ENCODE peak calls at places on chromosomes 12 and 14, in eight cellular contexts. W, S, F, Q, T, P, R and V are unnamed samples.

GRCh38 chr12:3724096-3724805 is 28.7 kb downstream of the CRACR2A start:
- DNase-seq in P (no peak), R (no peak), S (no peak), Q (no peak), T (no peak), W (no peak), F (no peak), V (peak)

GRCh38 chr12:106581543-106582263 is 1.1 kb upstream of the RFX4 start:
- DNase-seq in T (no peak), F (no peak), P (no peak), W (no peak), R (peak), Q (peak), S (no peak), V (no peak)

GRCh38 chr14:31307198-31307597 is 99.6 kb upstream of the HECTD1 start:
- DNase-seq in R (no peak), P (no peak), S (no peak), Q (no peak), F (no peak), W (no peak), T (no peak), V (no peak)

GRCh38 chr12:95143784-95144205 is 70.4 kb upstream of the NR2C1 start:
- DNase-seq in R (no peak), P (no peak), Q (no peak), W (peak), T (no peak), S (peak), F (no peak), V (no peak)

GRCh38 chr12:51823875-51824565 is 24.5 kb downstream of the FIGNL2 start:
- DNase-seq in Q (peak), R (peak), W (peak), S (peak), T (no peak), P (no peak), F (no peak), V (no peak)

GRCh38 chr12:46378530-46378929 is 6.0 kb upstream of the SLC38A2 start:
- DNase-seq in S (no peak), P (no peak), R (no peak), W (no peak), T (no peak), F (no peak), Q (no peak), V (no peak)

GRCh38 chr14:100532916-100533630 is 54.1 kb downstream of the BEGAIN start:
- DNase-seq in P (no peak), F (peak), Q (no peak), W (peak), T (peak), R (peak), S (peak), V (peak)

GRCh38 chr12:29710104-29710503 is 73.6 kb downstream of the TMTC1 start:
- DNase-seq in F (no peak), S (peak), R (no peak), W (peak), P (no peak), T (peak), Q (peak), V (no peak)

GRCh38 chr14:76497550-76498484 is 121.9 kb downstream of the ESRRB start:
- DNase-seq in S (no peak), Q (peak), F (no peak), T (no peak), P (no peak), R (no peak), W (no peak), V (no peak)

GRCh38 chr12:27733791-27734190 is 23.2 kb downstream of the MRPS35 start:
- DNase-seq in P (no peak), F (no peak), W (no peak), R (no peak), T (no peak), S (no peak), Q (no peak), V (no peak)

GRCh38 chr12:113185180-113186032 is at the start of the genes DDX54 and RITA1:
- DNase-seq in T (peak), F (peak), S (peak), Q (peak), W (peak), P (peak), R (peak), V (peak)

GRCh38 chr14:102949801-102950451 is 27.5 kb downstream of the AMN start:
- DNase-seq in F (no peak), P (no peak), S (peak), Q (no peak), T (no peak), W (peak), R (no peak), V (no peak)

GRCh38 chr12:6208140-6208539 is 7.9 kb downstream of the CD9 start:
- DNase-seq in R (no peak), T (no peak), P (no peak), F (no peak), W (no peak), S (no peak), Q (no peak), V (no peak)

GRCh38 chr12:22518067-22518719 is 26.1 kb downstream of the C2CD5 start:
- DNase-seq in Q (no peak), S (peak), R (peak), F (no peak), P (no peak), W (peak), T (no peak), V (no peak)

GRCh38 chr12:119802472-119802871 is 74.6 kb downstream of the CIT start:
- DNase-seq in T (no peak), Q (peak), W (peak), P (no peak), F (peak), R (peak), S (peak), V (no peak)

GRCh38 chr14:99190696-99191662 is 81.0 kb downstream of the BCL11B start:
- DNase-seq in Q (no peak), W (no peak), S (no peak), P (no peak), F (no peak), R (no peak), T (no peak), V (no peak)

GRCh38 chr12:57372233-57372632 is 58.6 kb downstream of the R3HDM2 start:
- DNase-seq in W (no peak), S (peak), P (no peak), F (no peak), T (peak), R (peak), Q (no peak), V (no peak)

GRCh38 chr14:91883770-91884169 is 16.4 kb upstream of the TC2N start:
- DNase-seq in S (peak), W (no peak), Q (no peak), P (no peak), R (no peak), F (no peak), T (peak), V (no peak)

GRCh38 chr12:64088431-64089349 is 133.4 kb downstream of the KICS2 start:
- DNase-seq in W (peak), F (no peak), S (peak), T (peak), P (no peak), Q (no peak), R (peak), V (no peak)

GRCh38 chr14:21735639-21736307 is 62.2 kb upstream of the OR4E1 start:
- DNase-seq in Q (no peak), W (no peak), T (no peak), S (no peak), P (no peak), R (no peak), F (no peak), V (no peak)

GRCh38 chr12:61894168-61894567 is 366.0 kb upstream of the USP15 start:
- DNase-seq in W (no peak), F (no peak), R (no peak), P (no peak), S (no peak), T (no peak), Q (no peak), V (no peak)
- TF ChIP-seq CTCF in W (no peak), F (no peak), R (no peak), P (no peak), S (no peak), T (no peak), Q (no peak), V (no peak)

GRCh38 chr12:69682136-69682755 is 16.9 kb downstream of the BEST3 start:
- DNase-seq in F (no peak), S (no peak), P (no peak), W (no peak), Q (no peak), R (no peak), T (no peak), V (no peak)

GRCh38 chr12:69672195-69672594 is 26.9 kb downstream of the BEST3 start:
- DNase-seq in S (no peak), R (no peak), W (no peak), F (no peak), T (no peak), P (no peak), Q (no peak), V (no peak)

GRCh38 chr12:69679119-69679518 is 20.0 kb downstream of the BEST3 start:
- DNase-seq in T (no peak), Q (no peak), R (no peak), P (no peak), F (no peak), S (peak), W (no peak), V (no peak)

GRCh38 chr12:69671597-69671996 is 27.5 kb downstream of the BEST3 start:
- DNase-seq in Q (no peak), P (no peak), W (no peak), R (no peak), S (no peak), T (no peak), F (no peak), V (no peak)

DNA sequence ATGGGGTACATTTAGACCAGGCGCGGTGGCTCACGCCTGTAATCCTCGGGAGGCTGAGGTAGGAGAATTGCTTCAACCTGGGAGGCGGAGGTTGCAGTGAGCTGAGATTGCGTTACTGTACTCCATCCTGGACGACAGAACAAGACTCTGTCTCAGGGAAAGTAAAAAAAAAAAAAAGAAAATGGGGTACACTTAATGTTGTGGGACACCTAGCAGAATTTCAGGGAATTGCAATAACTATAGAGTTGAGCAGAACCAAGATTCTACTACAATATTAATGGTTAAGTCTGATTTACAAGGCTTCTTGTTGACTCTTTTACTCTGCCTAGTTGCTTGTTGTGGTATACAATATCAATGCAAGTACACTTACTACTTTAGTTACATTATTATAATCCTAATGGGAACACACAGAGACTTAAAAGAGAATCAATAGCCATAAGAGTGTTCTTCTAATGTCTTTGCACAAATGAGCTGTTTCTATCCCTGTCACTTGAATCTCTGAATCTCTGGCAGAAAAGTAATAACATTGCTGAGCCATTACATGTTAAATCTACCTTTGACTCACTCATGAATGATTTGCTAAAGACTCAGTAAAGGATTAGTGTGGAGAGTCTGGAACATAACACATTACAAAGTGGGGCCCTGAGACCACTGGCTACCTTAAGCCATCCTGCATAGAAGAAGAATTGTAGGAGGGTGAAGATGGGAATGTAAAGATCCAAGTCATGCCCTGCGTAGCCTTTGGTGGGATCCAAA is 22.7 kb downstream of the BEST3 start:
- DNase-seq in W (no peak), P (no peak), S (no peak), T (no peak), R (no peak), Q (no peak), F (no peak), V (no peak)
- TF ChIP-seq CTCF in W (no peak), P (no peak), S (no peak), T (no peak), R (no peak), Q (peak), F (no peak), V (peak)

GRCh38 chr14:64444984-64445845 is 20.1 kb upstream of the AKAP5 start:
- DNase-seq in F (no peak), W (peak), P (peak), S (peak), T (peak), Q (no peak), R (peak), V (peak)
- TF ChIP-seq CTCF in F (no peak), W (no peak), P (no peak), S (no peak), T (no peak), Q (no peak), R (no peak), V (no peak)

DNA sequence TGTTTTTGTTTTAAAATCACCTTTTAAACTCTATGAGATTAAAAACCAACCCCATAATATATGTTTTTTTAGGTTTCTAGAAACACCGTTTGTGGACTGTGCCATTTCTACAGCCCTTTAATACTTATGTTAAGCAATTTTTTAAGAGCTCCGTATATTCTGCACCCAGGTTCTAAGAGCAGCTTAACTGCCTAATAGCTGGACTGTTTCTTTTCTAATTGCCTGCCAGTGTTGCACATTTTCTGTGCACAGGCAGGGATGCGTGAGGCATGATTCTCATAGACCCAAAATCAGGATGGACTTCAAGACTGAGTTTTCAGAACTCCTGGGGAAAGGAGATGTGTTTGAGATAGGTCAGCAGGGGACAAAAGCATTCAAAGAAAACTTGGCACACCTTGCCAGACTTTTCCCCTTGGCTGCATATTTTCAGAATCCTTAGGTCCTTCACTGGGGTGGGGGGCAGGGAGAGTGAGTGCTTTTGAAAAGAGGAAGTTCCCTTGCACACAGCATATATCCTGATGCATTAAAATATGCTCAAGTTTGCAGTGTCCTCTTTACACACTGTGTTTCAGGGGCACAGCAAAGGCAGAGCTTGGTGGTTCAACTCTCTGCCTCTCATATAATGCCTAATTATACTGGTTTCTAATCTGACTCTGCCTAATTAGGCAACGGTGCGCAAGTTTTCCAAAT is 27.9 kb downstream of the TMEM30B start:
- DNase-seq in P (no peak), T (no peak), S (no peak), Q (no peak), R (no peak), W (no peak), F (no peak), V (no peak)
- TF ChIP-seq CTCF in P (no peak), T (no peak), S (no peak), Q (no peak), R (no peak), W (no peak), F (no peak), V (no peak)